ENCODE peak calls at places on chromosome 1, in four cellular contexts. R is ureter, Z is Right ventricle myocardium superior, K is astrocyte of the spinal cord. F is an unnamed sample.
A peak's percentile ranks its signal among the peaks of the same experiment; 100 is the strongest.

GRCh38 chr1:229106526-229107105 is 164.3 kb upstream of the RAB4A start:
- DNase-seq in R (no peak), Z (no peak), K (no peak), F (no peak)

GRCh38 chr1:181486098-181486420 is 2.7 kb downstream of the CACNA1E start:
- DNase-seq in R (no peak), Z (no peak), K (no peak), F (no peak)

GRCh38 chr1:183633676-183634343 is 1.8 kb downstream of the ARPC5 start:
- DNase-seq in R (no peak), Z (no peak), K (peak; percentile 91), F (no peak)

GRCh38 chr1:38336308-38336707 is 289.7 kb upstream of the POU3F1 start:
- DNase-seq in R (no peak), Z (no peak), K (no peak), F (no peak)

GRCh38 chr1:53618218-53619087 is 120.5 kb downstream of the GLIS1 start:
- DNase-seq in R (peak; percentile 10), Z (no peak), K (no peak), F (no peak)

GRCh38 chr1:67241200-67241746 is 66.4 kb upstream of the IL12RB2 start:
- DNase-seq in R (no peak), Z (no peak), K (no peak), F (no peak)

GRCh38 chr1:46546210-46546609 is 5.2 kb downstream of the KNCN start:
- DNase-seq in R (no peak), Z (no peak), K (no peak), F (no peak)

GRCh38 chr1:109877320-109877771 is 33.3 kb upstream of the CSF1 start:
- DNase-seq in R (peak; percentile 70), Z (peak; percentile 83), K (peak; percentile 92), F (peak; percentile 72)

GRCh38 chr1:232786845-232787455 is 18.3 kb upstream of the MAP10 start:
- DNase-seq in R (no peak), Z (no peak), K (no peak), F (no peak)

GRCh38 chr1:183652107-183652506 is 1.0 kb downstream of the APOBEC4 start:
- DNase-seq in R (no peak), Z (no peak), K (no peak), F (no peak)

GRCh38 chr1:173333581-173333980 is 126.5 kb upstream of the TNFSF4 start:
- DNase-seq in R (no peak), Z (no peak), K (peak; percentile 48), F (no peak)

GRCh38 chr1:71037829-71038620 is 9.6 kb downstream of the PTGER3 start:
- DNase-seq in R (no peak), Z (no peak), K (no peak), F (no peak)

GRCh38 chr1:206628916-206629315 is 6.4 kb upstream of the DYRK3 start:
- DNase-seq in R (no peak), Z (no peak), K (no peak), F (no peak)

GRCh38 chr1:178192686-178193085 is 98.8 kb downstream of the RASAL2 start:
- DNase-seq in R (peak; percentile 47), Z (no peak), K (peak; percentile 75), F (no peak)

GRCh38 chr1:172360960-172361359 is 59.5 kb upstream of the C1orf105 start:
- DNase-seq in R (no peak), Z (no peak), K (no peak), F (no peak)

GRCh38 chr1:221747840-221748239 is 6.0 kb upstream of the DUSP10 start:
- DNase-seq in R (no peak), Z (no peak), K (no peak), F (no peak)

GRCh38 chr1:219387211-219387610 is 213.5 kb downstream of the LYPLAL1 start:
- DNase-seq in R (no peak), Z (no peak), K (no peak), F (no peak)

F was measured in lower lobe of right lung.